ENCODE peak calls at places on chromosomes 3 and 15, in four cellular contexts. A, D, P and W are unnamed samples.

GRCh38 chr3:141471160-141471559 is 15.7 kb upstream of the RASA2 start:
- DNase-seq in A (no peak), P (no peak), D (peak), W (no peak)

GRCh38 chr3:162721736-162722135 is 1225.1 kb downstream of the OTOL1 start:
- DNase-seq in P (no peak), D (no peak), A (no peak), W (no peak)

GRCh38 chr3:61627768-61628185 is 66.4 kb downstream of the PTPRG start:
- DNase-seq in P (no peak), D (peak), A (peak), W (no peak)

GRCh38 chr3:143011705-143012104 is 10.3 kb downstream of the U2SURP start:
- DNase-seq in A (no peak), D (no peak), P (no peak), W (no peak)

GRCh38 chr3:190269096-190269495 is 53.1 kb downstream of the CLDN1 start:
- DNase-seq in D (no peak), A (no peak), P (no peak), W (no peak)

GRCh38 chr3:22960326-22960984 is 242.7 kb upstream of the UBE2E2 start:
- DNase-seq in D (peak), A (peak), P (peak), W (no peak)

GRCh38 chr15:89090791-89091666 is 2.8 kb downstream of the ABHD2 start:
- DNase-seq in A (no peak), D (peak), P (peak), W (peak)

GRCh38 chr3:15844889-15845288 is 47.1 kb upstream of the ANKRD28 start:
- DNase-seq in D (no peak), P (no peak), A (no peak), W (no peak)

GRCh38 chr3:38018296-38019266 is 10.9 kb downstream of the PLCD1 start:
- DNase-seq in P (no peak), D (no peak), A (no peak), W (no peak)

GRCh38 chr3:33855884-33856546 is 57.6 kb downstream of the PDCD6IP start:
- DNase-seq in A (no peak), P (no peak), D (no peak), W (no peak)

GRCh38 chr3:94336076-94336741 is 273.3 kb downstream of the NSUN3 start:
- DNase-seq in D (peak), P (peak), A (peak), W (no peak)

GRCh38 chr15:40932625-40933519 is 3.7 kb downstream of the DLL4 start:
- DNase-seq in P (no peak), D (no peak), A (no peak), W (no peak)

GRCh38 chr15:89095073-89095472 is 6.8 kb downstream of the ABHD2 start:
- DNase-seq in A (no peak), P (no peak), D (no peak), W (no peak)

GRCh38 chr15:70794596-70795310 is 31.4 kb upstream of the UACA start:
- DNase-seq in P (no peak), A (no peak), D (peak), W (no peak)

GRCh38 chr15:38072007-38072506 is 137.6 kb downstream of the TMCO5A start:
- DNase-seq in P (no peak), A (no peak), D (no peak), W (no peak)

GRCh38 chr3:156661158-156661557 is 13.2 kb upstream of the TIPARP start:
- DNase-seq in D (no peak), P (no peak), A (no peak), W (no peak)

GRCh38 chr15:52261498-52262242 is 33.9 kb downstream of the MYO5C start:
- DNase-seq in D (peak), A (peak), P (peak), W (peak)

GRCh38 chr15:65089206-65089824 is 12.8 kb downstream of the KBTBD13 start:
- DNase-seq in P (no peak), A (no peak), D (peak), W (no peak)

GRCh38 chr15:89998141-89998661 is 2.9 kb upstream of the ZNF710 start:
- DNase-seq in P (no peak), D (peak), A (peak), W (no peak)

GRCh38 chr3:30972449-30972848 is 78.0 kb upstream of the GADL1 start:
- DNase-seq in P (no peak), A (no peak), D (no peak), W (no peak)

DNA sequence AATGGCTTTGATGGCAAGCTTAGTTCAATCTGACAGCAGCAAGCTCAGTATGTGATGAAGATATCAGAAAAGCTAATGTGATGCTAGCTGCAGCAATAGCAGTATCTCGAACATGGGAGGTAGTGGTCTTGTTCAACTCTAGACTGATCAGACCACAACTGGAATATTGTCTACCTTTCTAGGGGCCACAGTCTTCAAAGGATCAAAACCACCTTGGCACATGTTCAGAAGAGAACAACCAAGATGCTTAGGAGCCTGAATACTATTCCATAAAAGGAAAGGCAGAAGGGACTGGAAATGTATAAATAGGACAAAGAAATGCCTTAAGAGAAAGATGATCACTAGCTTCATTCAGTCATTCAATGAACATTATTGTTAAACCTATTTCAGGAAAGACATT is 2.3 kb downstream of the C3orf70 start:
- DNase-seq in D (no peak), P (no peak), A (no peak), W (no peak)
- H3K4me3 ChIP-seq in D (no peak), P (no peak), A (no peak), W (peak)

DNA sequence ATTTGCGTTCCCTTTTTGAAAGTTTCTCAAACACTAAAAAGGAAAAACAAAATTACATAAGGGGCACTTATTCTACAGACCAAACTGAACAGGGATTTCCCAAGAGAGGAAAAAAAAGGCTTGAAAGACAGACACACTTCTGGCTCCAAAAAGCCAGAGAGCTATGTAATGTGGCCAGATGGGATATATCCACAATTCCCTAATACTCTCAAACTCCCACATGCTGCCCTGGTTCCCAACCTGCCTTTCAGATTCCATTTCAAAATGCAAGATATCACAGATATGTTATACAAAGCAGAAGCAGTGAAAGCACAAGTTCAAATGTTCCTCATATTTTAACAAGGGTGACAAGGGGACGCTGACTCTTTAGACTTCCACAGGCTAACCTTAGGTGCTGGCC is 1.5 kb downstream of the FRMD4B start:
- DNase-seq in P (no peak), D (no peak), A (no peak), W (no peak)
- H3K27ac ChIP-seq in P (no peak), D (no peak), A (no peak), W (no peak)

GRCh38 chr3:44427683-44428082 is 49.8 kb downstream of the ZNF445 start:
- DNase-seq in P (no peak), D (no peak), A (no peak), W (no peak)

GRCh38 chr3:44430466-44430865 is 47.0 kb downstream of the ZNF445 start:
- DNase-seq in P (no peak), D (no peak), A (no peak), W (no peak)

GRCh38 chr3:44429459-44429858 is 48.0 kb downstream of the ZNF445 start:
- DNase-seq in P (no peak), A (no peak), D (no peak), W (no peak)

GRCh38 chr3:44424758-44425157 is 52.7 kb downstream of the ZNF445 start:
- DNase-seq in P (no peak), A (no peak), D (no peak), W (peak)

GRCh38 chr3:44428910-44429309 is 48.6 kb downstream of the ZNF445 start:
- DNase-seq in A (no peak), D (no peak), P (no peak), W (no peak)
- TF ChIP-seq CTCF in A (no peak), D (no peak), P (no peak), W (no peak)

DNA sequence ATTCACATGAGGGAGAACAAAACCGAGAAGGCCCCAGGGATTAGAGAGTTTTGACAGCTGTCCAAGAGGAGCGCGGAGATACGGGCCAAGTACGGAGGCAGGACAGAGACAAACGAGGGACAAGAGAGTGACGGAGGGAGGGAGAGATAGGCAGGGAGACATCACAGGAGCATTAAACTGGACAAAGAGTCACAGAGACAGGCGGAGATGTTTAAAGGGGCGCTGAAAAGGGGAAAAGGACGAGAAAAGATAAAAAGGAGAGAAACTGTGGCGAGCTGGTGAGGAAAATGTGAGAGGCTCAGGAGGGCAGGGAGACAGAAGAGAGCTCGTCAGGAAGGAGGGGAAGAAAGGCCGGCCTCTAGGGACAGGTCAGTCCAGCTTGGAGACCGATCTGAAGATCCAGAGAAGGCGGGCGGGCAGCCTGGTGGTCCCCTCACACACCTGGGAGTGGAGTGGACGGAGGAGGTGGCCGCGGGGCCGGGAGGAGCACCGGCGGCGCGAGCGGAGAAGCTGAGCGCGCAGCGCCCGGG is 40.5 kb upstream of the ROPN1 start:
- DNase-seq in D (no peak), A (peak), P (no peak), W (peak)
- H3K4me3 ChIP-seq in D (peak), A (peak), P (peak), W (peak)

GRCh38 chr3:194720048-194720447 is 34.4 kb downstream of the FAM43A start:
- DNase-seq in P (no peak), D (no peak), A (no peak), W (no peak)

GRCh38 chr3:194728986-194729385 is 43.3 kb downstream of the FAM43A start:
- DNase-seq in P (no peak), D (no peak), A (no peak), W (no peak)

GRCh38 chr3:194727435-194728128 is 41.9 kb downstream of the FAM43A start:
- DNase-seq in A (no peak), D (peak), P (no peak), W (no peak)

GRCh38 chr3:194725346-194725745 is 39.7 kb downstream of the FAM43A start:
- DNase-seq in D (no peak), P (no peak), A (no peak), W (no peak)

GRCh38 chr3:194723846-194724618 is 38.3 kb downstream of the FAM43A start:
- DNase-seq in P (no peak), A (no peak), D (no peak), W (no peak)
- H3K27ac ChIP-seq in P (no peak), A (no peak), D (no peak), W (no peak)